ENCODE peak calls at places on chromosomes 3 and 15, in five cellular contexts. G is ELF-1; W is stimulated activated CD4-positive, alpha-beta T cell treated with anti-CD3 and anti-CD28 coated beads, Interleukin-4, amount 100 ng/mL, for 4 hours; S is natural killer cell; A is cardiac septum. H is an unnamed sample.

GRCh38 chr3:145865329-145865904 is 295.6 kb downstream of the PLOD2 start:
- DNase-seq in G (no peak), W (no peak), S (no peak), A (no peak), H (no peak)

GRCh38 chr3:179666030-179666429 is 13.2 kb downstream of the USP13 start:
- DNase-seq in G (no peak), W (no peak), S (no peak), A (no peak), H (no peak)

GRCh38 chr15:51341366-51342248 is at the start of gene GLDN:
- DNase-seq in G (peak), W (no peak), S (no peak), A (peak), H (peak)

GRCh38 chr3:181694805-181695660 is 16.7 kb upstream of the SOX2 start:
- DNase-seq in G (peak), W (no peak), S (no peak), A (no peak), H (peak)

GRCh38 chr3:183287301-183287971 is 34.4 kb downstream of the B3GNT5 start:
- DNase-seq in G (no peak), W (peak), S (no peak), A (no peak), H (no peak)

GRCh38 chr3:146865175-146865755 is 260.1 kb upstream of the PLSCR5 start:
- DNase-seq in G (no peak), W (no peak), S (no peak), A (no peak), H (no peak)

GRCh38 chr15:87369269-87369668 is 887.3 kb downstream of the NTRK3 start:
- DNase-seq in G (no peak), W (no peak), S (no peak), A (no peak), H (no peak)

GRCh38 chr3:48695113-48695753 is 9.5 kb upstream of the NCKIPSD start:
- DNase-seq in G (peak), W (no peak), S (no peak), A (no peak), H (peak)

GRCh38 chr3:107987036-107987557 is 103.7 kb downstream of the CD47 start:
- DNase-seq in G (no peak), W (no peak), S (no peak), A (peak), H (peak)

GRCh38 chr3:131033480-131034080 is 6.9 kb downstream of the NEK11 start:
- DNase-seq in G (no peak), W (no peak), S (no peak), A (no peak), H (no peak)

GRCh38 chr3:173397161-173398110 is at the start of gene NLGN1:
- DNase-seq in G (peak), W (no peak), S (peak), A (peak), H (peak)

H was measured in heart right ventricle.